ENCODE peak calls at places on chromosome 14, in ten cellular contexts. E is pancreas; F is ascending aorta; D is neural progenitor cell; I is sigmoid colon; K is CD8-positive, alpha-beta T cell; N is heart left ventricle; M is lung; W is left ventricle myocardium inferior; A is breast epithelium. G is an unnamed sample.

GRCh38 chr14:61505815-61506809 is 184.7 kb downstream of the PRKCH start:
- DNase-seq in D (no peak), W (no peak), A (no peak), K (no peak), E (no peak), M (no peak), N (no peak), I (no peak), F (no peak), G (no peak)

GRCh38 chr14:47675239-47675488 is 241 bp downstream of the MDGA2 start:
- DNase-seq in K (no peak), F (no peak), E (no peak), W (no peak), I (no peak), N (no peak), A (no peak), M (no peak), D (peak; percentile 58), G (no peak)

GRCh38 chr14:36518031-36518585 is 1.9 kb downstream of the NKX2-1 start:
- DNase-seq in W (no peak), A (no peak), K (no peak), D (peak; percentile 44), M (no peak), E (no peak), I (no peak), F (no peak), N (no peak), G (no peak)

GRCh38 chr14:53670701-53671100 is 285.9 kb downstream of the BMP4 start:
- DNase-seq in D (no peak), E (no peak), A (no peak), N (no peak), M (no peak), F (no peak), K (no peak), W (no peak), I (no peak), G (no peak)

GRCh38 chr14:101186544-101186943 is 283.0 kb upstream of the RTL1 start:
- DNase-seq in A (peak; percentile 15), K (no peak), I (no peak), D (no peak), N (no peak), W (no peak), M (peak; percentile 10), F (no peak), E (no peak), G (no peak)

GRCh38 chr14:32342151-32342853 is 13.2 kb downstream of the AKAP6 start:
- DNase-seq in M (no peak), F (no peak), K (no peak), I (no peak), W (no peak), N (no peak), A (no peak), E (no peak), D (no peak), G (no peak)

GRCh38 chr14:50397461-50398196 is 948 bp upstream of the CDKL1 start:
- DNase-seq in D (peak; percentile 2), A (no peak), F (peak; percentile 64), I (no peak), K (no peak), M (no peak), W (no peak), N (peak; percentile 44), E (peak; percentile 29), G (peak; percentile 31)

GRCh38 chr14:93024493-93024892 is 91.2 kb downstream of the ITPK1 start:
- DNase-seq in D (no peak), F (no peak), I (no peak), K (no peak), A (no peak), M (no peak), E (no peak), N (no peak), W (no peak), G (no peak)

GRCh38 chr14:32457213-32457920 is 128.3 kb downstream of the AKAP6 start:
- DNase-seq in E (no peak), D (no peak), I (peak; percentile 91), F (no peak), K (no peak), A (no peak), W (peak; percentile 55), N (peak; percentile 83), M (no peak), G (no peak)

GRCh38 chr14:74301594-74302159 is 1.1 kb downstream of the ABCD4 start:
- DNase-seq in I (no peak), E (no peak), K (no peak), W (no peak), D (no peak), N (no peak), A (no peak), M (no peak), F (no peak), G (no peak)

GRCh38 chr14:77991128-77991772 is 178.9 kb upstream of the NRXN3 start:
- DNase-seq in M (no peak), I (no peak), W (no peak), K (no peak), A (no peak), N (no peak), E (no peak), F (peak; percentile 19), D (peak; percentile 23), G (no peak)

GRCh38 chr14:86574026-86574777 is 1044.3 kb downstream of the FLRT2 start:
- DNase-seq in E (no peak), K (no peak), A (no peak), M (no peak), D (no peak), F (no peak), W (no peak), N (no peak), I (no peak), G (no peak)

GRCh38 chr14:94370524-94370910 is 17.9 kb downstream of the SERPINA1 start:
- DNase-seq in M (no peak), N (no peak), F (no peak), A (no peak), I (peak; percentile 20), E (no peak), W (no peak), D (no peak), K (no peak), G (no peak)

GRCh38 chr14:94373708-94374107 is 14.7 kb downstream of the SERPINA1 start:
- DNase-seq in F (peak; percentile 73), N (no peak), W (no peak), E (no peak), M (no peak), A (no peak), K (no peak), D (no peak), I (peak; percentile 73), G (no peak)

GRCh38 chr14:94368956-94369355 is 19.4 kb downstream of the SERPINA1 start:
- DNase-seq in D (no peak), M (no peak), F (no peak), N (no peak), W (no peak), I (peak; percentile 35), K (no peak), A (no peak), E (no peak), G (no peak)

GRCh38 chr14:94374749-94375148 is 13.7 kb downstream of the SERPINA1 start:
- DNase-seq in D (no peak), F (no peak), A (no peak), E (no peak), N (no peak), K (no peak), W (no peak), I (peak; percentile 19), M (no peak), G (no peak)

DNA sequence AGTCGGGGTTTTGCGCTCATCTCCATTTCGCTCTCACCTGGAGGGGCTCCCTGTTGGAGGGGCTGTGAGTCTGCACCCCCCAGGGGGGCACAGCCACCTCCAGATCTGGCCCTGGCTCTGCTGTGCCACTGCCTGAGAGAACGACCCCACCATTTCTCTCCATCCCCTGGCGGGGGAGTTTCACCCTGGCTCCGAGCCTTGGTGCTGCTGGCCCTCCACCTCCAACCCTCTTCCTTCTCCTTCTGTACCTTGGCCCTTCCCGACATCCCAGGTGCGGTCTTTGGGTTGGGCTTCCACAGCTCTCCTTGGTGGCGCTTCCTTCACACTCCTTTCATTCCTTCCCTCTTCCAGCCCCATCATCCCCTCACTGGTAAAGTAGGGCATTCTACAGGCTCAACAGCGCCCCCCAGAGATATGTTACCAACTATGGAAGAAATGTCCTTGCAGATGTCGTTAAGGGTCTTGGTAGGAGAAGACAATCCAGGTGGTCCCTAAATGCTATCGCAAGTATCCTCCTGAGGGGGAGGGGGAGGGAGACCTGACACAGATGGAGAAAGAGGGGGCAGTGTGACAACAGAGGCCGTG is 16.3 kb downstream of the SERPINA1 start:
- DNase-seq in A (no peak), N (no peak), W (no peak), K (no peak), D (peak; percentile 47), M (no peak), E (no peak), F (peak; percentile 49), I (peak; percentile 40), G (no peak)
- TF ChIP-seq CTCF in A (no peak), N (no peak), W (no peak), K (no peak), D (peak; percentile 46), M (no peak), E (no peak), F (no peak), I (no peak), G (no peak)

GRCh38 chr14:95315156-95315555 is 4.6 kb downstream of the CLMN start:
- DNase-seq in E (no peak), D (no peak), M (no peak), A (no peak), W (no peak), K (no peak), N (no peak), F (no peak), I (no peak), G (no peak)
- H3K27ac ChIP-seq in E (no peak overlapping the region), D (no peak overlapping the region), M (no peak overlapping the region), A (peak overlapping the region; percentile 92), W (peak overlapping the region; percentile 59), K (no peak overlapping the region), N (no peak overlapping the region), F (no peak overlapping the region), I (peak overlapping the region; percentile 66), G (no peak overlapping the region)

DNA sequence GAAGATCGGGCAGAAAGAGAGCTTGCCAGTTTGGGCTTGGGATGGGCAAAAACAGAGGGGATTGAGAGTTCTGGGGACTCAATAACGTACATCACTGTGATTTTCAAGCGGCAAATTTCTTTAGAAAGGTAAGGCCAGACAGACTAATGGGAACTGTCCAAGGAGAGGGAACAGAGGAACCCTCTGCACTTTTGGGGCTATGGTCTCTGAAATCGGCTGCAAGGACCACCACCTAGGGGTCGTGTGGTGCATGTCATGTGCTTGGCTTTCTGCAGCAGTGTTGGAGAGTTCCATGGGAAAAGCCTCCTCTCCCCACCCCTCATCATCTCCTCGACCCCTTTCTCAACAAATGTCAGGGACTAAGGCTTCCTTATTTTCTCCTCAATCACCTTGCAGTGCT is 79.6 kb downstream of the PPM1A start:
- DNase-seq in D (peak; percentile 58), I (no peak), N (no peak), M (no peak), A (no peak), W (no peak), E (no peak), K (no peak), F (no peak), G (no peak)
- H3K4me3 ChIP-seq in D (no peak overlapping the region), I (no peak overlapping the region), N (no peak overlapping the region), M (no peak overlapping the region), A (no peak overlapping the region), W (no peak overlapping the region), E (no peak overlapping the region), K (no peak overlapping the region), F (no peak overlapping the region), G (no peak overlapping the region)

DNA sequence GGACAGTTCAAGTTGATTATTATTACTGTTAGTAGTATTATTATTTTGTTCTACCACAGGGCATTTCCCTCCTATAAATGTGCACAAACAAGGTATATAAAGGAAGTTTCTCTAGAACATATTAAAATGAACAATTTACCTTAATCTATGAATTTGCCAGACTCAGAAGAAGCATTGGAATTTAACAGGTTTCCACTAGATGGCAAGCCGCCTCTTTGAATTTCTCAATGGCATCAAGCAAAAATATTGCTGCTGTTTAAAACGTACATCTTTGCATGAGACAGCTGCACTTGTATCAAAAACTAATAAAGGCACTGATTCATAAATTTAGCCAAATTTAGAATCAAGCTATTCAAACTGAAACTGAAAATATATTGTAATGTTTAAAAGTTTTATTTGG is 34.6 kb upstream of the MIS18BP1 start:
- DNase-seq in D (no peak), M (no peak), K (no peak), N (no peak), E (no peak), W (no peak), F (no peak), A (no peak), I (no peak), G (no peak)
- TF ChIP-seq CTCF in D (peak; percentile 29), M (no peak), K (no peak), N (no peak), E (no peak), W (peak; percentile 17), F (no peak), A (no peak), I (no peak), G (no peak)

G was measured in psoas muscle.